ENCODE peak calls at places on chromosomes 16 and 17, in four cellular contexts. One of them, this sample, is unnamed.

GRCh38 chr17:2237521-2237921 is 66.1 kb downstream of the SMG6 start:
- DNase-seq in GM12878: no peak
- DNase-seq in HepG2: no peak
- DNase-seq in K562: no peak
- DNase-seq in this sample: no peak

GRCh38 chr17:44591223-44591622 is 33.9 kb downstream of the FZD2 start:
- DNase-seq in GM12878: no peak
- DNase-seq in HepG2: no peak
- DNase-seq in K562: no peak
- DNase-seq in this sample: peak

GRCh38 chr17:82571855-82572254 is 52.3 kb downstream of the FOXK2 start:
- DNase-seq in GM12878: no peak
- DNase-seq in HepG2: no peak
- DNase-seq in K562: no peak
- DNase-seq in this sample: no peak

GRCh38 chr16:4820652-4821051 is 18.2 kb upstream of the ROGDI start:
- DNase-seq in GM12878: no peak
- DNase-seq in HepG2: no peak
- DNase-seq in K562: no peak
- DNase-seq in this sample: no peak

GRCh38 chr16:87657621-87658192 is 55.4 kb downstream of the JPH3 start:
- DNase-seq in GM12878: no peak
- DNase-seq in HepG2: peak
- DNase-seq in K562: peak
- DNase-seq in this sample: no peak

GRCh38 chr17:7403043-7403901 is 625 bp downstream of the TMEM256 start:
- DNase-seq in GM12878: no peak
- DNase-seq in HepG2: peak
- DNase-seq in K562: peak
- DNase-seq in this sample: peak

GRCh38 chr17:45325810-45326209 is 9.0 kb upstream of the MAP3K14 start:
- DNase-seq in GM12878: no peak
- DNase-seq in HepG2: no peak
- DNase-seq in K562: no peak
- DNase-seq in this sample: no peak

GRCh38 chr17:76714822-76715461 is 4.2 kb upstream of the MXRA7 start:
- DNase-seq in GM12878: no peak
- DNase-seq in HepG2: no peak
- DNase-seq in K562: peak
- DNase-seq in this sample: peak

GRCh38 chr17:64183815-64184397 is 54.0 kb upstream of the ERN1 start:
- DNase-seq in GM12878: no peak
- DNase-seq in HepG2: no peak
- DNase-seq in K562: no peak
- DNase-seq in this sample: no peak

GRCh38 chr16:80580109-80580832 is 39.5 kb downstream of the DYNLRB2 start:
- DNase-seq in GM12878: peak
- DNase-seq in HepG2: no peak
- DNase-seq in K562: no peak
- DNase-seq in this sample: no peak

GRCh38 chr16:14424595-14424994 is 205.5 kb downstream of the PARN start:
- DNase-seq in GM12878: no peak
- DNase-seq in HepG2: no peak
- DNase-seq in K562: no peak
- DNase-seq in this sample: no peak

GRCh38 chr16:11333696-11334095 is 11.6 kb upstream of the RMI2 start:
- DNase-seq in GM12878: no peak
- DNase-seq in HepG2: no peak
- DNase-seq in K562: no peak
- DNase-seq in this sample: no peak

GRCh38 chr17:13671771-13672170 is 70.0 kb upstream of the HS3ST3A1 start:
- DNase-seq in GM12878: no peak
- DNase-seq in HepG2: no peak
- DNase-seq in K562: no peak
- DNase-seq in this sample: no peak

GRCh38 chr16:1212616-1213194 is 12.4 kb downstream of the TPSG1 start:
- DNase-seq in GM12878: no peak
- DNase-seq in HepG2: no peak
- DNase-seq in K562: no peak
- DNase-seq in this sample: no peak
- TF ChIP-seq NFIC in GM12878: no peak
- TF ChIP-seq NFIC in HepG2: no peak
- TF ChIP-seq NFIC in K562: no peak
- TF ChIP-seq NFIC in this sample: no peak

DNA sequence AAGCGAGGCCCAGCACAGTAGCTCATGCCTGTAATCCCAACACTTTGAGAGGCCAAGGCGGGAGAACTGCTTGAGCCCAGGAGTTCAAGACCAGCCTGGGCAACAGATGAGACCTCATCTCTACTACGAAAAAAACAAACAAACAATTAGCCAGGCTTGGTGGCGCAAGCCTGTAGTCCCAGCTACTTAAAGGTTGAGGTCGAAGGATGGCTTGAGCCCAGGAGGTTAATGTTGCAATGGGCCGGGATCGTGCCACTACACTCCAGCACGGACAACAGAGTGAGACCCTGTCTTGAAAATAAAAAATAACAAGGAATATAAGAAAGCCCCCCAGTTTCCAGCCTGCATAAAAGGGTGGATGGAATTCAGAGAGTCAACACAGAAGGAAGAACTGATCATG is 40.3 kb downstream of the ARHGAP17 start:
- DNase-seq in GM12878: no peak
- DNase-seq in HepG2: no peak
- DNase-seq in K562: no peak
- DNase-seq in this sample: no peak
- TF ChIP-seq JUND in GM12878: no peak
- TF ChIP-seq JUND in HepG2: no peak
- TF ChIP-seq JUND in K562: no peak
- TF ChIP-seq JUND in this sample: no peak

DNA sequence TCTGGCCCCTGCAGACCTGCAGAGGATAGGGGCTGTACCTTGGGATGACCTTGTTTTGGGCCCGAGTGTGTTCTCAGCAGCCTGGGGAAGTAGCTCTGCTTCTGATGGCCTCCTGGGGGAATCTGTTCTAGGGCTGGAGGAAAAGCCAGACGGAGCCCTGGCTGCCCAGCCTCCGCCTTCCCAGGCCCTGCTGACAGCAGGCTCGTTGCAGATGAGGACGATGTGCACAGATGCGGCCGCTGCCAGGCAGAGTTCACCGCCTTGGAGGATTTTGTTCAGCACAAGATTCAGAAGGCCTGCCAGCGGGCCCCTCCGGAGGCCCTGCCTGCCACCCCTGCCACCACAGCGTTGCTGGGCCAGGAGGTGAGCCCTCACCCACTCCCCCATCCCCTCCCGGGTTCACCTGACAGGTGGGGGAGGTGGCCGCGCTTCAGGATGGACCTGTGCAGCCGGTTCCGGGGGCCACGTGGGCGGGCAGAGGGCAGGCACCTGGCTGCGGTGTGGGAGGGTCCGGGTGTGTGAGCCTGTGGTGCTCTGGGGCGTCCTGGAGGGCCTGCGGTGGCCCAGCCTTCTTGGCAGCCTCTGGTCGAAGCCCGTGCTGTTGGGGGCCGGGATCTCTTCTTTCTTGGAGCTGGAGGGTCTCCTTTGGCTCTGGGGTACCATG is 4.9 kb downstream of the E4F1 start:
- DNase-seq in GM12878: no peak
- DNase-seq in HepG2: no peak
- DNase-seq in K562: no peak
- DNase-seq in this sample: no peak
- TF ChIP-seq NFIC in GM12878: no peak
- TF ChIP-seq NFIC in HepG2: no peak
- TF ChIP-seq NFIC in K562: no peak
- TF ChIP-seq NFIC in this sample: no peak

DNA sequence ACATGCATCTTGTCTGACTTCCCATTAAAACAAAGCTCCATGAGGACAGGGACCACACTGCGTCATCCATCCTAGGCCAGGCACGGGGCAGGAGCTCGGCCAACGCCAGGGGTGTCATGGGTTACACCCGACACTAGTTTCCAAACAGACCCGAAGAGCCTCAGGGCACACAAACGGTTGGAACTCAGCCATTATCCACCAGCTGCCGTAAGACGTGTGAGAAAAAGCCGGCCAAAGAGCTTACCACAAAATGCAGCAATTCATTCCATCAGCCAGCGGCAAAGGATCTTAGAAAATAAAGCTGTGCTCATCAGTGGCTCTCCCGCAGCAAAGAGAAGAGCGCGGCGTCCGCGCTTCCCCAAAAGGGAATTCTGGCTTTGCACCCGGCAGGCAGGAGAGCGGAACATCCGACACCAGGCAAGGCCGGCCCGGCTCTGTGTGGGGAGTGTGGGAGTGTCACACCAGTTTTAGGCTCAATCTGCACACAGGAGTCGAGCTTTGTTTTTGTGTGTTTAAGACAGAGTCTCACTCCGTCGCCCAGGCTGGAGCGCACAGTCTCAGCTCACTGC is 1.7 kb downstream of the SLC38A8 start:
- DNase-seq in GM12878: no peak
- DNase-seq in HepG2: no peak
- DNase-seq in K562: no peak
- DNase-seq in this sample: no peak
- TF ChIP-seq JUND in GM12878: no peak
- TF ChIP-seq JUND in HepG2: no peak
- TF ChIP-seq JUND in K562: no peak
- TF ChIP-seq JUND in this sample: no peak

GRCh38 chr17:40323317-40323716 is 14.3 kb downstream of the RARA start:
- DNase-seq in GM12878: no peak
- DNase-seq in HepG2: no peak
- DNase-seq in K562: no peak
- DNase-seq in this sample: no peak

GRCh38 chr17:40320771-40321501 is 12.0 kb downstream of the RARA start:
- DNase-seq in GM12878: no peak
- DNase-seq in HepG2: no peak
- DNase-seq in K562: peak
- DNase-seq in this sample: no peak

GRCh38 chr17:40319651-40320550 is 10.9 kb downstream of the RARA start:
- DNase-seq in GM12878: no peak
- DNase-seq in HepG2: no peak
- DNase-seq in K562: no peak
- DNase-seq in this sample: peak

GRCh38 chr17:40322417-40323315 is 13.7 kb downstream of the RARA start:
- DNase-seq in GM12878: peak
- DNase-seq in HepG2: peak
- DNase-seq in K562: peak
- DNase-seq in this sample: peak

DNA sequence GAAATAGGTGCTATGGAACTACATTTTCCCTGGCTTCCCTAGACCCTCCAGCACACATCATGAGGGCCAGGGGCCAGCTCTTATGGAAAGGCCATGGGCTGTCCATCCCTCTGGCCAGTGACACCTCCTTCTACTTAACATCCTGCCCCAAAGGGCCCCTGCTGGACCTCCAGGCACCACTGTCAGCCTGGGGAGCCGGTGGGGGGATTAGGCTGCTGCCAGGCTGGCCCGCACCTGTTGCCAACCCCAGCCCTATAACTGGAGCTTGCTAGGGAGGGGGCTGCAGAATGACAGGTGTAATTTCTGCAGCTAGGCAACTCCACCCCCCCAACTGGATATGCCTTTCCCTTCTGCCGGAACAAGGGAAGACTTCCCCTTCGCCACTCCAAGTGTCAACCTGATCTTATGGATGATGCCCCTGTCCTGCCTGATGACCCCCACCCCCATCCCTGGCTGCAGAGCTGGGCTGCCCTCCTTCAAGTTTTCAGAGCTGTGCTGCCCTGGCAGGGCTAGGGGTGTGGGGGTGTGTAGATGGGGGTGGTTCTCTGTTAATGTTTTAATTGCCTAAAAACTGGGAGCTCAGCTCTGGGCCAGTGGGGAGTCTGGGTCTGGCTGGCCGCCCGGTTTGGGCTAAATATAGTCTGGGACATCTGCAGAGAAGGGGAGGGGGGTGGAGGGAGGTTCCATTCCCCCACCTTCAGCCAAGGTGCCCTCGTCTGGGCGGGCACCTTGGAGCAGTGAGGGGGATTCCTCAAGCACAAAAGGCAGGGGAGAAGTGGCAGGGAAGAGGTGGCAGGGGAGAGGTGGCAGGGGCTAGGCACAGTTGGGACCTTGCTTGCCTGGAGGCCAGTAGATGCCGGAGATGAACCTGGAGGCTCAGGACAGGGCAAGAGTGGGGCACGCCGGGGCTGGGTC is 12.8 kb downstream of the RARA start:
- DNase-seq in GM12878: no peak
- DNase-seq in HepG2: no peak
- DNase-seq in K562: no peak
- DNase-seq in this sample: no peak
- TF ChIP-seq NFIC in GM12878: no peak
- TF ChIP-seq NFIC in HepG2: no peak
- TF ChIP-seq NFIC in K562: no peak
- TF ChIP-seq NFIC in this sample: peak

GRCh38 chr16:65071371-65072311 is 50.2 kb downstream of the CDH11 start:
- DNase-seq in GM12878: no peak
- DNase-seq in HepG2: no peak
- DNase-seq in K562: no peak
- DNase-seq in this sample: no peak

GRCh38 chr16:65070831-65071230 is 51.0 kb downstream of the CDH11 start:
- DNase-seq in GM12878: no peak
- DNase-seq in HepG2: peak
- DNase-seq in K562: no peak
- DNase-seq in this sample: peak

GRCh38 chr16:65068151-65068740 is 53.6 kb downstream of the CDH11 start:
- DNase-seq in GM12878: no peak
- DNase-seq in HepG2: no peak
- DNase-seq in K562: no peak
- DNase-seq in this sample: no peak

GRCh38 chr16:65069090-65069489 is 52.8 kb downstream of the CDH11 start:
- DNase-seq in GM12878: no peak
- DNase-seq in HepG2: no peak
- DNase-seq in K562: no peak
- DNase-seq in this sample: no peak

GRCh38 chr16:65069766-65070165 is 52.1 kb downstream of the CDH11 start:
- DNase-seq in GM12878: no peak
- DNase-seq in HepG2: no peak
- DNase-seq in K562: no peak
- DNase-seq in this sample: no peak
- TF ChIP-seq JUND in GM12878: no peak
- TF ChIP-seq JUND in HepG2: no peak
- TF ChIP-seq JUND in K562: no peak
- TF ChIP-seq JUND in this sample: no peak

GRCh38 chr16:66605177-66605999 is 884 bp downstream of the CMTM3 start:
- DNase-seq in GM12878: no peak
- DNase-seq in HepG2: peak
- DNase-seq in K562: peak
- DNase-seq in this sample: peak
- TF ChIP-seq NFIC in GM12878: no peak
- TF ChIP-seq NFIC in HepG2: no peak
- TF ChIP-seq NFIC in K562: no peak
- TF ChIP-seq NFIC in this sample: no peak